ENCODE peak calls at places on chromosomes 2 and 18, in five cellular contexts. F is neural crest cell; L is activated CD4-positive, alpha-beta T cell treated with anti-CD3 and anti-CD28 coated beads, Interleukin-2, amount 50 U/mL, for 1 hour; H is fibroblast of lung; T is T-helper 22 cell. B is an unnamed sample.

GRCh38 chr2:157444643-157445040 is 753 bp upstream of the CYTIP start:
- DNase-seq in F (no peak), L (no peak), H (no peak), T (no peak), B (no peak)

GRCh38 chr2:200752332-200752731 is 59.4 kb upstream of the BZW1 start:
- DNase-seq in F (no peak), L (no peak), H (no peak), T (no peak), B (no peak)

GRCh38 chr2:191167766-191168165 is 17.0 kb upstream of the STAT4 start:
- DNase-seq in F (no peak), L (no peak), H (peak), T (no peak), B (no peak)

GRCh38 chr2:198220727-198221337 is 416.4 kb downstream of the PLCL1 start:
- DNase-seq in F (no peak), L (no peak), H (no peak), T (no peak), B (no peak)

GRCh38 chr2:44740678-44741077 is 200.8 kb upstream of the SIX3 start:
- DNase-seq in F (no peak), L (no peak), H (peak), T (no peak), B (no peak)

GRCh38 chr2:114651933-114652332 is 209.5 kb downstream of the DPP10 start:
- DNase-seq in F (no peak), L (no peak), H (no peak), T (no peak), B (no peak)

GRCh38 chr2:113213061-113213930 is 39.5 kb downstream of the PSD4 start:
- DNase-seq in F (no peak), L (no peak), H (no peak), T (no peak), B (no peak)

GRCh38 chr18:74682998-74683311 is 85.3 kb downstream of the ZNF407 start:
- DNase-seq in F (no peak), L (no peak), H (peak), T (no peak), B (no peak)

GRCh38 chr2:202064206-202064880 is 8.7 kb upstream of the KIAA2012 start:
- DNase-seq in F (peak), L (no peak), H (peak), T (no peak), B (peak)

GRCh38 chr18:58186258-58186948 is 142.4 kb downstream of the NEDD4L start:
- DNase-seq in F (no peak), L (no peak), H (peak), T (no peak), B (peak)

GRCh38 chr2:156537147-156537546 is 101.0 kb downstream of the GPD2 start:
- DNase-seq in F (no peak), L (no peak), H (peak), T (no peak), B (no peak)